ENCODE peak calls at places on chromosomes 3 and 15, in ten cellular contexts. G, R, V, J, K, X, P, Z, Q and F are unnamed samples.

GRCh38 chr3:142009029-142009428 is 132.6 kb downstream of the ATP1B3 start:
- DNase-seq in R (no peak), X (peak; percentile 58), K (no peak), V (no peak), G (no peak), Q (no peak), J (no peak), Z (no peak), P (no peak), F (no peak)

GRCh38 chr3:188179006-188179966 is 25.3 kb downstream of the LPP start:
- DNase-seq in J (no peak), K (no peak), X (no peak), Z (no peak), V (peak; percentile 41), G (no peak), P (no peak), Q (no peak), R (no peak), F (no peak)

GRCh38 chr3:159265705-159266104 is 463.9 kb downstream of the MFSD1 start:
- DNase-seq in G (no peak), X (no peak), J (no peak), Z (no peak), P (no peak), Q (no peak), R (no peak), V (no peak), K (no peak), F (no peak)

GRCh38 chr3:277873-278272 is 81.3 kb downstream of the CHL1 start:
- DNase-seq in V (no peak), R (no peak), G (no peak), J (no peak), X (no peak), P (no peak), K (no peak), Z (no peak), Q (no peak), F (no peak)

GRCh38 chr3:169218314-169218983 is 445.1 kb downstream of the MECOM start:
- DNase-seq in X (peak; percentile 69), V (no peak), J (no peak), Z (no peak), R (no peak), K (peak; percentile 84), G (peak; percentile 43), Q (no peak), P (no peak), F (no peak)

GRCh38 chr15:83695901-83696425 is 42.0 kb downstream of the ADAMTSL3 start:
- DNase-seq in J (no peak), V (no peak), K (no peak), X (no peak), R (no peak), G (no peak), P (no peak), Z (no peak), Q (no peak), F (no peak)

GRCh38 chr15:80480909-80481308 is 76.7 kb downstream of the ARNT2 start:
- DNase-seq in Q (no peak), Z (no peak), J (no peak), G (no peak), P (no peak), V (no peak), R (no peak), X (no peak), K (peak; percentile 58), F (no peak)

GRCh38 chr3:159807137-159808028 is 181.3 kb upstream of the IL12A start:
- DNase-seq in X (peak; percentile 92), K (no peak), R (no peak), V (peak; percentile 7), G (no peak), Q (no peak), Z (no peak), J (no peak), P (no peak), F (no peak)

GRCh38 chr3:61445924-61446323 is 115.4 kb upstream of the PTPRG start:
- DNase-seq in V (no peak), X (no peak), Z (no peak), G (no peak), K (no peak), R (no peak), P (no peak), Q (no peak), J (no peak), F (no peak)

GRCh38 chr3:68931406-68932149 is 769 bp downstream of the TAFA4 start:
- DNase-seq in R (no peak), K (peak; percentile 63), Z (peak; percentile 25), G (no peak), X (no peak), V (no peak), P (no peak), J (no peak), Q (no peak), F (no peak)

GRCh38 chr3:157104521-157104920 is 55.4 kb downstream of the CCNL1 start:
- DNase-seq in J (no peak), X (no peak), K (no peak), G (no peak), R (no peak), V (no peak), Q (no peak), Z (no peak), P (no peak), F (no peak)

GRCh38 chr3:22450785-22451400 is 699.9 kb upstream of the ZNF385D start:
- DNase-seq in V (no peak), K (no peak), X (no peak), G (no peak), J (no peak), Q (no peak), P (no peak), Z (no peak), R (no peak), F (no peak)

GRCh38 chr15:96331942-96332853 is 1.7 kb downstream of the NR2F2 start:
- DNase-seq in R (no peak), Z (peak; percentile 26), K (peak; percentile 84), V (peak; percentile 50), Q (no peak), J (no peak), G (peak; percentile 68), X (peak; percentile 23), P (no peak), F (no peak)

GRCh38 chr3:195226900-195227447 is 44.0 kb downstream of the XXYLT1 start:
- DNase-seq in G (no peak), X (no peak), P (no peak), R (no peak), K (peak; percentile 75), Q (no peak), J (peak; percentile 48), Z (peak; percentile 40), V (no peak), F (no peak)

GRCh38 chr3:138367912-138368311 is 19.5 kb downstream of the MRAS start:
- DNase-seq in P (no peak), X (no peak), R (no peak), Z (no peak), Q (no peak), G (no peak), V (no peak), J (no peak), K (no peak), F (no peak)

GRCh38 chr3:194880940-194881925 is 195.6 kb downstream of the FAM43A start:
- DNase-seq in V (peak; percentile 8), J (no peak), Q (no peak), K (peak; percentile 11), X (no peak), P (no peak), Z (no peak), G (peak; percentile 59), R (no peak), F (no peak)

GRCh38 chr3:156143136-156143535 is 22.8 kb downstream of the KCNAB1 start:
- DNase-seq in Q (no peak), V (no peak), K (no peak), Z (no peak), J (no peak), P (no peak), G (no peak), R (no peak), X (no peak), F (no peak)

GRCh38 chr3:66989860-66990696 is 8.0 kb upstream of the KBTBD8 start:
- DNase-seq in Q (no peak), P (no peak), Z (peak; percentile 35), V (no peak), R (no peak), X (no peak), J (no peak), K (no peak), G (no peak), F (no peak)

GRCh38 chr3:115659861-115660260 is 36.6 kb downstream of the GAP43 start:
- DNase-seq in J (no peak), Q (no peak), P (no peak), G (no peak), K (no peak), Z (no peak), V (no peak), X (no peak), R (no peak), F (no peak)

GRCh38 chr15:36401586-36401966 is 177.8 kb upstream of the CDIN1 start:
- DNase-seq in J (no peak), Q (no peak), P (no peak), G (no peak), V (no peak), X (no peak), Z (no peak), R (no peak), K (no peak), F (no peak)

GRCh38 chr15:45583731-45584639 is 3.2 kb upstream of the BLOC1S6 start:
- DNase-seq in X (no peak), R (no peak), G (no peak), K (peak; percentile 61), P (no peak), Q (no peak), J (no peak), V (no peak), Z (no peak), F (no peak)

GRCh38 chr3:177657243-177657642 is 460.0 kb upstream of the TBL1XR1 start:
- DNase-seq in R (no peak), G (no peak), Q (no peak), V (peak; percentile 69), Z (no peak), K (no peak), P (no peak), X (peak; percentile 74), J (no peak), F (no peak)

GRCh38 chr3:7241584-7242302 is 380.8 kb downstream of the GRM7 start:
- DNase-seq in Z (no peak), G (no peak), P (no peak), J (no peak), Q (no peak), K (no peak), X (no peak), V (peak; percentile 12), R (no peak), F (no peak)

GRCh38 chr3:108589998-108590323 is 439 bp downstream of the DZIP3 start:
- DNase-seq in Q (no peak), X (no peak), G (no peak), J (no peak), V (no peak), K (no peak), Z (no peak), P (no peak), R (no peak), F (no peak)

GRCh38 chr15:90869601-90870353 is 1.4 kb downstream of the FURIN start:
- DNase-seq in Q (no peak), Z (no peak), G (no peak), V (peak; percentile 29), K (peak; percentile 90), X (no peak), J (no peak), P (no peak), R (no peak), F (no peak)

GRCh38 chr15:100762913-100763627 is 116.6 kb upstream of the ALDH1A3 start:
- DNase-seq in P (no peak), Q (no peak), K (peak; percentile 31), V (no peak), X (no peak), R (no peak), Z (peak; percentile 3), G (no peak), J (no peak), F (no peak)

GRCh38 chr3:183298708-183299153 is 45.7 kb downstream of the B3GNT5 start:
- DNase-seq in Q (no peak), G (no peak), Z (no peak), R (no peak), P (no peak), J (no peak), V (peak; percentile 80), K (peak; percentile 82), X (no peak), F (no peak)

GRCh38 chr3:27910456-27910855 is 188.3 kb upstream of the EOMES start:
- DNase-seq in K (no peak), P (no peak), Z (no peak), J (no peak), Q (no peak), G (no peak), X (no peak), R (no peak), V (no peak), F (no peak)